ENCODE peak calls at places on chromosome 11, in five cellular contexts. T, B, Y, X and D are unnamed samples.

GRCh38 chr11:130121430-130121978 is 38.1 kb upstream of the ST14 start:
- DNase-seq in B (no peak), Y (peak), X (no peak), T (peak), D (peak)

GRCh38 chr11:134244593-134244992 is 8.6 kb downstream of the THYN1 start:
- DNase-seq in B (no peak), Y (peak), T (no peak), X (no peak), D (no peak)

GRCh38 chr11:109040303-109040702 is 375.4 kb downstream of the DDX10 start:
- DNase-seq in Y (no peak), T (no peak), X (no peak), B (no peak), D (no peak)

GRCh38 chr11:32385998-32386397 is 49.3 kb downstream of the WT1 start:
- DNase-seq in B (no peak), X (no peak), Y (peak), T (peak), D (no peak)

GRCh38 chr11:118100691-118101232 is 14.0 kb upstream of the SMIM35 start:
- DNase-seq in X (no peak), T (no peak), Y (no peak), B (no peak), D (no peak)

GRCh38 chr11:28350216-28350615 is 242.0 kb downstream of the METTL15 start:
- DNase-seq in X (no peak), B (no peak), T (no peak), Y (no peak), D (no peak)

GRCh38 chr11:122159173-122159701 is 43.2 kb upstream of the BLID start:
- DNase-seq in Y (peak), X (no peak), B (no peak), T (peak), D (no peak)

GRCh38 chr11:86438685-86439084 is 64.0 kb downstream of the CCDC81 start:
- DNase-seq in X (no peak), Y (peak), B (no peak), T (peak), D (no peak)

GRCh38 chr11:66614073-66614472 is 2.4 kb upstream of the RBM14 start:
- DNase-seq in X (no peak), B (no peak), T (no peak), Y (no peak), D (no peak)

GRCh38 chr11:86727105-86727504 is 54.7 kb upstream of the ME3 start:
- DNase-seq in T (no peak), Y (no peak), B (no peak), X (no peak), D (no peak)

GRCh38 chr11:129458278-129458677 is 82.6 kb downstream of the BARX2 start:
- DNase-seq in Y (peak), B (no peak), T (no peak), X (no peak), D (no peak)

GRCh38 chr11:126857860-126858808 is 142.4 kb downstream of the KIRREL3 start:
- DNase-seq in T (peak), Y (peak), B (no peak), X (peak), D (no peak)

GRCh38 chr11:14075118-14075601 is 112.6 kb downstream of the SPON1 start:
- DNase-seq in B (no peak), T (peak), X (no peak), Y (peak), D (no peak)

DNA sequence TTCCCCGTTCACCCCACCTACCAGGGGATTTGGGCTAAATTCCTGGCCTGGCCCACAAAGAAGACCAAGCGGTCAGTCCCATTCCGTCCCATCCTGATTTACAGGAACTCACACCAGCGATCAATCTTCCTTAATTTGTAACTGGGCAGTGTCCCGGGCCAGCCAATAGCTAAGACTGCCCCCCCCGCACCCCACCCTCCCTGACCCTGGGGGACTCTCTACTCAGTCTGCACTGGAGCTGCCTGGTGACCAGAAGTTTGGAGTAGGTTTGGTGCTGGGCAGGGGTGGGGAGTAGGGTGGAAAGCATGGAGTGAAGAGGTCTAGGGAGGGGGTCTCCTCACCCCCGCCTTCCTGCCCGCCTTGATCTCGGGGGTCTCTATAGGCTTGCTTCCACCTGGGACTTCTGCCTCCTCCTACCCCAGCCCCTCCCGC is at the start of gene SERPING1:
- DNase-seq in B (peak), T (no peak), X (peak), Y (no peak), D (no peak)
- H3K4me3 ChIP-seq in B (peak), T (peak), X (peak), Y (peak), D (peak)

GRCh38 chr11:68040121-68040956 is 1.5 kb downstream of the TCIRG1 start:
- DNase-seq in T (peak), B (peak), X (peak), Y (peak), D (peak)
- H3K4me3 ChIP-seq in T (peak), B (peak), X (peak), Y (peak), D (peak)

DNA sequence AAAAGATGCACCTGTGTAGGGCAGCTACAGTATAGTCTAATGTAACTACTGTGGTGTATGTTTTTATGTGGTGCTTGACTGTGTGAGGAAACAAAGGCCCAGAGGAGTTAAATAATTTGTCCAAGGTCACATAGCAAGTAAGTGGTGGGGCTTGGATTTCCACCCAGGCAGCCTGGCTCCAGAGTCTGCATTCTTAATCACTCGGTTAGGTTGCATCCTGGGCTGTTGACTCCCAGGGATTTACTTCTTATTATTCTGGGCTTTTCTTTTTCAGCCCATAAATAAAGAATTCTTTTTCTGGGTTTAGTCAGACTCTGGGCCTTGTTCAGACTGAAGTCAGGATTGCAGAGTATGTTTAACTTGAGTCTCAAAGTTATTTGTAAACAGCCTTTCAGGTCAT is 82.1 kb downstream of the ARHGAP42 start:
- DNase-seq in Y (no peak), B (no peak), T (peak), X (no peak), D (no peak)
- H3K4me3 ChIP-seq in Y (no peak), B (no peak), T (no peak), X (no peak), D (no peak)

GRCh38 chr11:83222499-83222898 is 29.0 kb downstream of the ANKRD42 start:
- DNase-seq in B (no peak), X (no peak), T (peak), Y (peak), D (no peak)

GRCh38 chr11:83223457-83223856 is 29.9 kb downstream of the ANKRD42 start:
- DNase-seq in X (no peak), B (no peak), T (no peak), Y (no peak), D (no peak)

GRCh38 chr11:83221694-83222093 is 28.2 kb downstream of the ANKRD42 start:
- DNase-seq in T (no peak), Y (no peak), B (no peak), X (no peak), D (no peak)

GRCh38 chr11:83219095-83219494 is 25.6 kb downstream of the ANKRD42 start:
- DNase-seq in Y (no peak), T (no peak), B (no peak), X (no peak), D (no peak)

DNA sequence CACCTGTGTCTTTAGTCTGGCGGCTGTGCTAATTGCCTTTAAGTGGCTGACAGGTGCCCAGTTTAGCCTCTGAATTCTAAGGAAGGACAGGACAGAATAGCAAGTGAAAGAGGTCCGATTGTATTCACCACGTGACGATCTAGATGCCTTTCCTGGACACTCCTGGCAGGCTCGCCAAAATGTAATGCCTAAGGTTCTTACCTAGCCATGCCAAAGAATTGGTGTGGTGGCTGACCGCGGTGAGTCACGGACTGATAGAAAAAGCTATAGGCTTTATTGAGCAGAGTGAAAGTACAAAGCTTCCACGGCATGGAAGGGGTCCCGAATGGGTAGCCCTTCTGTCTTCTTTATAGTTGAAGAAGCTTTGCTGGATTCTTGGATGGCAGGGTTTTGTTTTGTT is 26.8 kb downstream of the ANKRD42 start:
- DNase-seq in T (peak), X (no peak), Y (peak), B (no peak), D (no peak)
- H3K4me3 ChIP-seq in T (no peak), X (no peak), Y (no peak), B (no peak), D (no peak)